ENCODE peak calls at places on chromosome 13, in nine cellular contexts. O is DMS153, S is AG10803, E is right cardiac atrium, X is brain microvascular endothelial cell, Y is T-helper 2 cell, Z is amygdala, G is NCI-H1436, T is Caki2. J is an unnamed sample.

GRCh38 chr13:99774644-99775043 is 196.9 kb downstream of the ZIC5 start:
- DNase-seq in G (no peak), O (no peak), Y (no peak), X (no peak), T (no peak), E (no peak), Z (no peak), S (no peak), J (no peak)

GRCh38 chr13:36715841-36716240 is 42.0 kb downstream of the SERTM1 start:
- DNase-seq in X (no peak), G (no peak), O (no peak), Y (no peak), S (no peak), T (no peak), Z (no peak), E (no peak), J (no peak)

GRCh38 chr13:69657676-69658075 is 449.9 kb upstream of the ATXN8OS start:
- DNase-seq in Z (no peak), T (no peak), X (no peak), E (no peak), Y (no peak), G (no peak), O (no peak), S (no peak), J (no peak)

GRCh38 chr13:100800283-100800875 is 125.8 kb upstream of the TMTC4 start:
- DNase-seq in G (no peak), O (no peak), E (no peak), X (no peak), Z (no peak), Y (no peak), T (no peak), S (no peak), J (no peak)

GRCh38 chr13:90979059-90979458 is 368.4 kb upstream of the MIR17HG start:
- DNase-seq in Z (no peak), E (no peak), T (no peak), O (no peak), X (no peak), Y (no peak), G (no peak), S (no peak), J (no peak)

GRCh38 chr13:72141845-72142470 is 275.0 kb upstream of the DACH1 start:
- DNase-seq in T (no peak), E (no peak), G (no peak), X (peak), S (peak), Z (peak), Y (no peak), O (no peak), J (no peak)

GRCh38 chr13:52010890-52011689 is at the start of gene ATP7B:
- DNase-seq in T (no peak), Y (peak), E (peak), G (no peak), Z (no peak), X (no peak), O (no peak), S (no peak), J (no peak)

GRCh38 chr13:46405457-46405856 is 18.4 kb upstream of the RUBCNL start:
- DNase-seq in G (no peak), Z (no peak), S (no peak), E (no peak), O (no peak), T (no peak), X (no peak), Y (no peak), J (no peak)

GRCh38 chr13:24232037-24232436 is 71.5 kb downstream of the SPATA13 start:
- DNase-seq in G (no peak), S (no peak), X (no peak), T (no peak), Z (no peak), O (no peak), Y (no peak), E (no peak), J (no peak)